ENCODE peak calls at places on chromosome 2, in four cellular contexts. N is K562, F is GM12878, Z is HepG2. Y is an unnamed sample.
A peak's percentile ranks its signal among the peaks of the same experiment; 100 is the strongest.

GRCh38 chr2:3703741-3704355 is 473 bp downstream of the DCDC2C start:
- DNase-seq in N (no peak), F (no peak), Z (no peak), Y (no peak)

GRCh38 chr2:127355407-127356008 is 32.3 kb downstream of the MAP3K2 start:
- DNase-seq in N (peak; percentile 66), F (no peak), Z (peak; percentile 38), Y (no peak)

GRCh38 chr2:33064349-33064801 is 117.6 kb downstream of the LTBP1 start:
- DNase-seq in N (no peak), F (no peak), Z (no peak), Y (no peak)

GRCh38 chr2:96551605-96552283 is 15.2 kb downstream of the ARID5A start:
- DNase-seq in N (no peak), F (no peak), Z (no peak), Y (no peak)

GRCh38 chr2:195984951-195985726 is 83.5 kb downstream of the DNAH7 start:
- DNase-seq in N (no peak), F (no peak), Z (no peak), Y (no peak)

GRCh38 chr2:188607501-188607900 is 315.8 kb downstream of the GULP1 start:
- DNase-seq in N (peak; percentile 47), F (no peak), Z (no peak), Y (no peak)

GRCh38 chr2:128949360-128949759 is 630.7 kb upstream of the HS6ST1 start:
- DNase-seq in N (no peak), F (no peak), Z (no peak), Y (no peak)

GRCh38 chr2:1771626-1772280 is 27.4 kb upstream of the PXDN start:
- DNase-seq in N (no peak), F (no peak), Z (no peak), Y (no peak)

GRCh38 chr2:142190805-142191204 is 60.0 kb upstream of the LRP1B start:
- DNase-seq in N (no peak), F (no peak), Z (no peak), Y (no peak)

GRCh38 chr2:119435148-119435952 is 3.7 kb downstream of the TMEM37 start:
- DNase-seq in N (no peak), F (no peak), Z (no peak), Y (no peak)

GRCh38 chr2:133377599-133377998 is 190.7 kb downstream of the NCKAP5 start:
- DNase-seq in N (no peak), F (no peak), Z (no peak), Y (no peak)

GRCh38 chr2:234881413-234882241 is 70.2 kb upstream of the SH3BP4 start:
- DNase-seq in N (peak; percentile 68), F (no peak), Z (peak; percentile 98), Y (peak; percentile 64)

GRCh38 chr2:94871226-94872087 is at the start of gene TEKT4:
- DNase-seq in N (no peak), F (no peak), Z (no peak), Y (no peak)

GRCh38 chr2:190533175-190533967 is 1.2 kb downstream of the NEMP2 start:
- DNase-seq in N (peak; percentile 24), F (no peak), Z (no peak), Y (no peak)

GRCh38 chr2:240893363-240893828 is 2.6 kb downstream of the MAB21L4 start:
- DNase-seq in N (no peak), F (no peak), Z (no peak), Y (no peak)

GRCh38 chr2:174335605-174336402 is 1.1 kb downstream of the SP9 start:
- DNase-seq in N (peak; percentile 40), F (no peak), Z (no peak), Y (no peak)

GRCh38 chr2:24546668-24547067 is 55.6 kb downstream of the NCOA1 start:
- DNase-seq in N (no peak), F (no peak), Z (no peak), Y (no peak)

GRCh38 chr2:103805746-103806145 is 1043.9 kb downstream of the TMEM182 start:
- DNase-seq in N (no peak), F (no peak), Z (no peak), Y (no peak)

GRCh38 chr2:70458661-70459060 is 95.0 kb downstream of the TGFA start:
- DNase-seq in N (no peak), F (no peak), Z (no peak), Y (no peak)

GRCh38 chr2:10300997-10301945 is 1.4 kb upstream of the HPCAL1 start:
- DNase-seq in N (no peak), F (no peak), Z (peak; percentile 90), Y (no peak)

GRCh38 chr2:72032481-72033041 is 115.1 kb downstream of the CYP26B1 start:
- DNase-seq in N (no peak), F (no peak), Z (no peak), Y (peak; percentile 40)

GRCh38 chr2:70994055-70994444 is 623 bp downstream of the TEX261 start:
- DNase-seq in N (peak; percentile 59), F (no peak), Z (no peak), Y (no peak)

GRCh38 chr2:43171789-43172188 is 54.6 kb downstream of the ZFP36L2 start:
- DNase-seq in N (peak; percentile 90), F (no peak), Z (peak; percentile 60), Y (no peak)

GRCh38 chr2:113703404-113704299 is 52.8 kb downstream of the SLC35F5 start:
- DNase-seq in N (no peak), F (no peak), Z (no peak), Y (no peak)

GRCh38 chr2:236769981-236770671 is 200.5 kb downstream of the ACKR3 start:
- DNase-seq in N (no peak), F (no peak), Z (no peak), Y (no peak)

GRCh38 chr2:60303685-60304084 is 249.8 kb downstream of the BCL11A start:
- DNase-seq in N (no peak), F (no peak), Z (no peak), Y (no peak)

GRCh38 chr2:105328281-105329196 is 996 bp downstream of the TGFBRAP1 start:
- DNase-seq in N (peak; percentile 45), F (no peak), Z (peak; percentile 39), Y (no peak)

GRCh38 chr2:235218486-235218907 is 266.7 kb downstream of the SH3BP4 start:
- DNase-seq in N (no peak), F (no peak), Z (no peak), Y (no peak)

GRCh38 chr2:195967336-195967735 is 101.3 kb downstream of the DNAH7 start:
- DNase-seq in N (no peak), F (no peak), Z (no peak), Y (no peak)

GRCh38 chr2:237447496-237447895 is 33.5 kb upstream of the COL6A3 start:
- DNase-seq in N (no peak), F (no peak), Z (no peak), Y (no peak)

GRCh38 chr2:188050716-188051115 is 241.0 kb upstream of the GULP1 start:
- DNase-seq in N (no peak), F (no peak), Z (no peak), Y (no peak)

GRCh38 chr2:164000171-164000570 is 264.4 kb upstream of the FIGN start:
- DNase-seq in N (no peak), F (no peak), Z (no peak), Y (no peak)

GRCh38 chr2:163997466-163997865 is 261.7 kb upstream of the FIGN start:
- DNase-seq in N (no peak), F (no peak), Z (no peak), Y (no peak)
- H2AFZ ChIP-seq in N (no peak overlapping the region), F (no peak overlapping the region), Z (no peak overlapping the region), Y (no peak overlapping the region)

DNA sequence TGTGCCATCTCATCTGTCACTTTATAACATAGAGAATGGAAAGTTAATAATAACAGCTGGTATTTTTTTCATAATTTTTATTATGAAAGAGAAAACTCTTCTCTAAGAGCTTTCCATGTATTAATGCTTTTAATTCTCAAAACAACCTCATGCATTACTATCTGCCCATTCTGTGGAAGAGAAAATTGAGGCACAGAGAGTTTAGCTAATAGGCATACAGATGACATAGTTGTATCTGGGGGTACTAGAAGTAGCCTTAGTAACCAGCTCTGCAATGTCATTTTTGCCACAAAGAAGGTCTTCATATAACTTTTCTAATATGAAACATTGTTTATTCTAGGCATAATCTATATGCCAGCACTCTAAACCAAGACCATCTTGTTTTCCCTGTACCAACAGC is 36.3 kb upstream of the COBLL1 start:
- DNase-seq in N (no peak), F (no peak), Z (no peak), Y (no peak)
- TF ChIP-seq HDAC2 in N (no peak), F (no peak), Z (no peak), Y (no peak)

GRCh38 chr2:7997279-7997678 is 684.6 kb upstream of the ID2 start:
- DNase-seq in N (no peak), F (no peak), Z (no peak), Y (no peak)
- H2AFZ ChIP-seq in N (no peak overlapping the region), F (no peak overlapping the region), Z (no peak overlapping the region), Y (no peak overlapping the region)

DNA sequence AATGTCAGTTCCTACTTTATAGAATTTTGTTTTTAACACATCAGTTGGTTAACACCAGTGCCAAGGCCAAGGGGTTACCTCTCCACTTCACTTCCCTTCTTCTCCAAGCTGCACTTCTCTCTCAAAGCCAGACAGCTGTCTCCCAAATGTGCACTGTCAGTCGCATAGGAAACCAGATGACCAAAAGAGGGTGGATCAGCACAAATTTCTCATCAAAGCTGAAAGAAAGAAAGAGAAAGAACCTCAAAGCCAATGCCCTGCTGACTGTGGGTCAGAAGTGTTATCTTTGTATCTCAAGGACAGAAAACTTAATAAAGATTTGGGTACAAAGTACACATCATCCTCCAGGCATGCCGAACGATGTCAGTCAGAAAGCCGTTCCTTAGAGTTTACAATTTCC is 32.2 kb downstream of the SPATS2L start:
- DNase-seq in N (no peak), F (no peak), Z (peak; percentile 30), Y (no peak)
- TF ChIP-seq HDAC2 in N (no peak), F (no peak), Z (no peak), Y (no peak)

GRCh38 chr2:62409442-62409841 is 96.6 kb downstream of the TMEM17 start:
- DNase-seq in N (peak; percentile 19), F (no peak), Z (no peak), Y (no peak)

GRCh38 chr2:62412347-62412742 is 93.7 kb downstream of the TMEM17 start:
- DNase-seq in N (no peak), F (no peak), Z (no peak), Y (no peak)

GRCh38 chr2:62413116-62413663 is 92.8 kb downstream of the TMEM17 start:
- DNase-seq in N (no peak), F (no peak), Z (peak; percentile 47), Y (no peak)

GRCh38 chr2:62410015-62410453 is 96.0 kb downstream of the TMEM17 start:
- DNase-seq in N (peak; percentile 29), F (no peak), Z (no peak), Y (no peak)

GRCh38 chr2:62410926-62411456 is 95.0 kb downstream of the TMEM17 start:
- DNase-seq in N (no peak), F (no peak), Z (no peak), Y (peak; percentile 61)
- H2AFZ ChIP-seq in N (peak overlapping the region; percentile 80), F (no peak overlapping the region), Z (peak overlapping the region; percentile 99), Y (peak overlapping the region; percentile 79)

GRCh38 chr2:68196120-68196716 is 38.5 kb downstream of the PNO1 start:
- DNase-seq in N (peak; percentile 50), F (no peak), Z (peak; percentile 16), Y (no peak)
- TF ChIP-seq HDAC2 in N (no peak), F (no peak), Z (no peak), Y (no peak)

GRCh38 chr2:112163541-112163981 is 25.4 kb downstream of the FBLN7 start:
- DNase-seq in N (no peak), F (no peak), Z (no peak), Y (no peak)

GRCh38 chr2:112165296-112165695 is 27.1 kb downstream of the FBLN7 start:
- DNase-seq in N (no peak), F (no peak), Z (no peak), Y (no peak)

GRCh38 chr2:112162956-112163355 is 24.8 kb downstream of the FBLN7 start:
- DNase-seq in N (no peak), F (no peak), Z (no peak), Y (no peak)

GRCh38 chr2:112166801-112167499 is 28.8 kb downstream of the FBLN7 start:
- DNase-seq in N (peak; percentile 40), F (no peak), Z (no peak), Y (no peak)

GRCh38 chr2:112164876-112165275 is 26.7 kb downstream of the FBLN7 start:
- DNase-seq in N (no peak), F (no peak), Z (no peak), Y (no peak)
- H2AFZ ChIP-seq in N (no peak overlapping the region), F (no peak overlapping the region), Z (no peak overlapping the region), Y (no peak overlapping the region)

Y was measured in H1.